ENCODE peak calls at places on chromosomes 2 and 18, in four cellular contexts. P, N, Z and U are unnamed samples.

GRCh38 chr2:159146930-159147666 is 139.4 kb downstream of the WDSUB1 start:
- DNase-seq in N (no peak), Z (no peak), P (no peak), U (no peak)

GRCh38 chr2:197848602-197849001 is 44.2 kb downstream of the PLCL1 start:
- DNase-seq in Z (no peak), N (no peak), P (no peak), U (no peak)

GRCh38 chr2:237572742-237573101 is 6.3 kb downstream of the PRLH start:
- DNase-seq in Z (no peak), N (no peak), P (no peak), U (no peak)

GRCh38 chr2:240431276-240431662 is 4.2 kb upstream of the GPC1 start:
- DNase-seq in P (no peak), Z (no peak), N (peak; percentile 22), U (peak; percentile 16)

GRCh38 chr2:99611034-99611433 is 121.2 kb upstream of the REV1 start:
- DNase-seq in Z (no peak), P (no peak), N (no peak), U (no peak)

GRCh38 chr2:18855027-18855426 is 265.7 kb upstream of the NT5C1B start:
- DNase-seq in N (no peak), Z (peak; percentile 26), P (peak; percentile 22), U (no peak)

GRCh38 chr18:354456-354855 is 86.6 kb upstream of the THOC1 start:
- DNase-seq in P (no peak), Z (no peak), N (no peak), U (no peak)

GRCh38 chr18:69528439-69528838 is 127.8 kb downstream of the DOK6 start:
- DNase-seq in Z (no peak), N (no peak), P (peak; percentile 26), U (no peak)

GRCh38 chr2:172455121-172455515 is 27.7 kb downstream of the ITGA6 start:
- DNase-seq in Z (no peak), N (no peak), P (no peak), U (no peak)

GRCh38 chr2:101515512-101515911 is 40.6 kb upstream of the RFX8 start:
- DNase-seq in Z (no peak), N (no peak), P (peak; percentile 73), U (no peak)

GRCh38 chr2:201196003-201196402 is 13.1 kb downstream of the CASP10 start:
- DNase-seq in N (no peak), Z (no peak), P (no peak), U (no peak)

GRCh38 chr2:173596226-173596625 is 241.6 kb downstream of the CDCA7 start:
- DNase-seq in P (peak; percentile 30), Z (no peak), N (no peak), U (no peak)

GRCh38 chr2:133498615-133499585 is 69.4 kb downstream of the NCKAP5 start:
- DNase-seq in N (no peak), P (peak; percentile 50), Z (no peak), U (no peak)

GRCh38 chr2:26316041-26316440 is 29.9 kb upstream of the SELENOI start:
- DNase-seq in Z (peak; percentile 39), N (no peak), P (no peak), U (no peak)

GRCh38 chr2:33084433-33084832 is 137.7 kb downstream of the LTBP1 start:
- DNase-seq in P (no peak), Z (no peak), N (no peak), U (no peak)

GRCh38 chr2:208326016-208326415 is 60.0 kb downstream of the PIKFYVE start:
- DNase-seq in N (no peak), Z (no peak), P (no peak), U (no peak)

GRCh38 chr2:149715005-149715592 is 127.5 kb upstream of the MMADHC start:
- DNase-seq in Z (peak; percentile 84), N (peak; percentile 66), P (peak; percentile 55), U (peak; percentile 21)

GRCh38 chr2:25903216-25903776 is 25.0 kb upstream of the ASXL2 start:
- DNase-seq in Z (no peak), N (no peak), P (no peak), U (no peak)

GRCh38 chr2:8710951-8711350 is 29.1 kb downstream of the ID2 start:
- DNase-seq in Z (no peak), N (no peak), P (no peak), U (no peak)

GRCh38 chr2:240302041-240302440 is 133.4 kb upstream of the GPC1 start:
- DNase-seq in N (peak; percentile 5), Z (no peak), P (no peak), U (no peak)

GRCh38 chr2:241776336-241777166 is at the start of gene GAL3ST2:
- DNase-seq in Z (no peak), N (no peak), P (no peak), U (no peak)

GRCh38 chr2:47727956-47728355 is 55.0 kb upstream of the MSH6 start:
- DNase-seq in P (no peak), Z (peak; percentile 87), N (no peak), U (no peak)

GRCh38 chr2:16746329-16746728 is 80.7 kb upstream of the CYRIA start:
- DNase-seq in N (no peak), Z (no peak), P (no peak), U (no peak)

GRCh38 chr2:98749053-98749450 is 18.1 kb upstream of the MGAT4A start:
- DNase-seq in N (no peak), Z (no peak), P (no peak), U (no peak)

GRCh38 chr2:121664713-121665112 is 15.5 kb upstream of the CLASP1 start:
- DNase-seq in N (no peak), P (no peak), Z (no peak), U (no peak)

GRCh38 chr2:174835797-174836255 is 71.6 kb upstream of the CHRNA1 start:
- DNase-seq in Z (peak; percentile 51), N (no peak), P (peak; percentile 97), U (no peak)

GRCh38 chr2:223797811-223798721 is 39.3 kb downstream of the AP1S3 start:
- DNase-seq in Z (peak; percentile 42), N (no peak), P (peak; percentile 59), U (no peak)

GRCh38 chr2:88815243-88816096 is 124.0 kb downstream of the RPIA start:
- DNase-seq in N (no peak), P (no peak), Z (no peak), U (no peak)

GRCh38 chr2:75560022-75560767 is 544 bp downstream of the EVA1A start:
- DNase-seq in Z (peak; percentile 71), N (peak; percentile 58), P (peak; percentile 38), U (peak; percentile 73)

GRCh38 chr2:190571666-190572065 is 37.1 kb upstream of the NEMP2 start:
- DNase-seq in P (no peak), N (no peak), Z (peak; percentile 65), U (no peak)

GRCh38 chr2:159684796-159685195 is 27.5 kb upstream of the MARCHF7 start:
- DNase-seq in P (peak; percentile 75), Z (peak; percentile 28), N (no peak), U (no peak)

GRCh38 chr2:115549731-115550130 is 1107.3 kb downstream of the DPP10 start:
- DNase-seq in Z (peak; percentile 65), P (no peak), N (no peak), U (no peak)

GRCh38 chr2:45173513-45173912 is 164.3 kb upstream of the SIX2 start:
- DNase-seq in N (no peak), P (peak; percentile 93), Z (no peak), U (no peak)

GRCh38 chr2:43051316-43051715 is 175.1 kb downstream of the ZFP36L2 start:
- DNase-seq in N (no peak), Z (no peak), P (peak; percentile 74), U (no peak)

GRCh38 chr2:156818221-156818620 is 382.0 kb downstream of the GPD2 start:
- DNase-seq in P (no peak), N (no peak), Z (peak; percentile 68), U (no peak)

GRCh38 chr2:233477548-233478433 is 88.8 kb downstream of the USP40 start:
- DNase-seq in P (no peak), Z (no peak), N (no peak), U (no peak)

GRCh38 chr2:233482616-233483015 is 84.0 kb downstream of the USP40 start:
- DNase-seq in P (no peak), N (no peak), Z (no peak), U (no peak)

GRCh38 chr2:233479616-233480489 is 86.7 kb downstream of the USP40 start:
- DNase-seq in Z (no peak), N (no peak), P (no peak), U (no peak)

GRCh38 chr2:233481368-233482142 is 85.0 kb downstream of the USP40 start:
- DNase-seq in N (no peak), Z (no peak), P (no peak), U (no peak)

GRCh38 chr2:233480490-233481202 is 85.9 kb downstream of the USP40 start:
- DNase-seq in P (no peak), N (no peak), Z (no peak), U (no peak)
- H3K27ac ChIP-seq in P (no peak overlapping the region), N (no peak overlapping the region), Z (no peak overlapping the region), U (no peak overlapping the region)

GRCh38 chr18:78492064-78492812 is 487.4 kb upstream of the SALL3 start:
- DNase-seq in Z (peak; percentile 52), N (no peak), P (no peak), U (no peak)
- H4K5ac ChIP-seq in Z (no peak overlapping the region), N (no peak overlapping the region), P (no peak overlapping the region), U (no peak overlapping the region)

DNA sequence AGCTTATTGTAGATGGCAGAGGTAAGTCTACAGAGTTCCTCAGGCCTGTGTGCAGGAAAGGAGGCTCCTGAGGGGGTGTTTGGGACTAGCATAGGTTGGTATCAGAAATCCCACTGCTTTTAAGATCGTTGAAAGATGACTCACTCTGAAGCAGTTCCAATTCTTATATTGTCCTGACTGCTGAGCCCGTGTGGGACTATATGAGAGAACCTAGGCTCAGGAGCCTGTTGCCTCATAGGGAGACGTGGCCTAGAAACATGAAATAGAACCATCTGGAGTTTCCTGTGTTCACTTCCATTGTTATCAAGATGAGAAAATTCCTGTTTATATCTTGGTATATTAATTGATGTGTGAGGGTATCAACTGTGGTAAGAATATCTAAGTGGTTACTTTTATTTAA is 5.7 kb downstream of the CCT7 start:
- DNase-seq in Z (no peak), N (no peak), P (peak; percentile 73), U (no peak)
- H3K27ac ChIP-seq in Z (no peak overlapping the region), N (no peak overlapping the region), P (no peak overlapping the region), U (no peak overlapping the region)

GRCh38 chr2:71347517-71347916 is 15.9 kb downstream of the ZNF638 start:
- DNase-seq in P (peak; percentile 23), N (no peak), Z (peak; percentile 23), U (no peak)

GRCh38 chr2:71358931-71359671 is 27.5 kb downstream of the ZNF638 start:
- DNase-seq in P (peak; percentile 60), Z (no peak), N (no peak), U (no peak)

GRCh38 chr2:71348302-71348701 is 16.7 kb downstream of the ZNF638 start:
- DNase-seq in N (no peak), P (peak; percentile 65), Z (peak; percentile 32), U (no peak)

GRCh38 chr2:71353247-71353646 is 21.7 kb downstream of the ZNF638 start:
- DNase-seq in P (no peak), Z (no peak), N (no peak), U (no peak)
- H4K5ac ChIP-seq in P (no peak overlapping the region), Z (no peak overlapping the region), N (no peak overlapping the region), U (no peak overlapping the region)

GRCh38 chr2:56754627-56755026 is 570.8 kb downstream of the CCDC85A start:
- DNase-seq in Z (no peak), N (no peak), P (no peak), U (no peak)
- H3K27ac ChIP-seq in Z (no peak overlapping the region), N (no peak overlapping the region), P (no peak overlapping the region), U (no peak overlapping the region)